ENCODE peak calls at places on chromosomes 11 and 22, in six cellular contexts. Q, F, X, P, K and J are unnamed samples.

GRCh38 chr22:26805131-26805530 is 147.7 kb downstream of the MIAT start:
- DNase-seq in K (no peak), P (no peak), F (no peak), Q (peak), X (no peak), J (no peak)

GRCh38 chr22:20117656-20118571 is 888 bp upstream of the TRMT2A start:
- DNase-seq in Q (peak), P (no peak), K (peak), X (peak), F (peak), J (peak)

GRCh38 chr11:119810478-119811232 is 81.7 kb upstream of the NECTIN1 start:
- DNase-seq in P (no peak), Q (peak), F (no peak), X (no peak), K (no peak), J (no peak)

GRCh38 chr11:79371152-79371551 is 69.7 kb downstream of the TENM4 start:
- DNase-seq in P (no peak), F (no peak), K (no peak), Q (peak), X (no peak), J (no peak)

GRCh38 chr11:117300773-117301172 is 9.6 kb downstream of the BACE1-AS start:
- DNase-seq in Q (peak), P (no peak), F (peak), K (no peak), X (no peak), J (no peak)

GRCh38 chr11:134454146-134454690 is 42.2 kb upstream of the B3GAT1 start:
- DNase-seq in F (no peak), P (no peak), Q (no peak), X (no peak), K (no peak), J (no peak)

GRCh38 chr11:113876798-113877672 is 1.7 kb upstream of the USP28 start:
- DNase-seq in Q (no peak), K (no peak), P (no peak), X (no peak), F (no peak), J (no peak)

GRCh38 chr22:49548356-49549202 is 279.1 kb downstream of the BRD1 start:
- DNase-seq in X (no peak), Q (no peak), P (no peak), F (no peak), K (no peak), J (no peak)

GRCh38 chr11:77823775-77824174 is 2.8 kb downstream of the AAMDC start:
- DNase-seq in Q (peak), F (peak), X (no peak), P (no peak), K (no peak), J (no peak)

GRCh38 chr11:79616392-79616831 is 175.6 kb upstream of the TENM4 start:
- DNase-seq in Q (no peak), F (no peak), X (no peak), K (no peak), P (no peak), J (no peak)

GRCh38 chr22:36571991-36572390 is 43.0 kb upstream of the EIF3D start:
- DNase-seq in Q (no peak), X (no peak), F (no peak), P (no peak), K (no peak), J (no peak)

GRCh38 chr11:45757672-45758071 is 47.3 kb upstream of the SLC35C1 start:
- DNase-seq in K (no peak), P (no peak), F (no peak), X (no peak), Q (no peak), J (no peak)

GRCh38 chr11:10265936-10266335 is 28.1 kb downstream of the SBF2 start:
- DNase-seq in Q (peak), X (no peak), P (no peak), F (no peak), K (no peak), J (no peak)

GRCh38 chr11:26247340-26247739 is 84.6 kb upstream of the ANO3 start:
- DNase-seq in P (no peak), F (peak), Q (peak), K (no peak), X (no peak), J (no peak)

GRCh38 chr11:131661137-131661536 is 290.7 kb downstream of the NTM start:
- DNase-seq in X (no peak), Q (peak), P (no peak), F (peak), K (no peak), J (no peak)

GRCh38 chr22:39142088-39142667 is 10.3 kb downstream of the CBX7 start:
- DNase-seq in F (no peak), Q (no peak), K (peak), P (no peak), X (no peak), J (no peak)

GRCh38 chr22:30863161-30863833 is 105.3 kb downstream of the MORC2 start:
- DNase-seq in Q (peak), X (no peak), K (peak), P (no peak), F (peak), J (no peak)

GRCh38 chr22:16970446-16970845 is 37.6 kb downstream of the GAB4 start:
- DNase-seq in X (no peak), Q (no peak), F (no peak), P (no peak), K (no peak), J (no peak)

GRCh38 chr11:71955898-71956456 is 27.1 kb downstream of the RNF121 start:
- DNase-seq in P (no peak), F (no peak), X (no peak), K (no peak), Q (no peak), J (no peak)

GRCh38 chr22:48096846-48097665 is 1334.6 kb downstream of the TBC1D22A start:
- DNase-seq in X (no peak), Q (no peak), F (no peak), P (no peak), K (no peak), J (no peak)

GRCh38 chr11:3835100-3835485 is 5.7 kb downstream of the RHOG start:
- DNase-seq in X (no peak), K (no peak), P (no peak), Q (no peak), F (no peak), J (no peak)

GRCh38 chr22:48147404-48147803 is 1385.0 kb downstream of the TBC1D22A start:
- DNase-seq in K (no peak), Q (no peak), X (no peak), F (no peak), P (no peak), J (no peak)

GRCh38 chr22:43346521-43346929 is 3.4 kb upstream of the SCUBE1 start:
- DNase-seq in K (peak), F (peak), P (peak), Q (peak), X (peak), J (peak)

GRCh38 chr11:119790476-119790875 is 61.5 kb upstream of the NECTIN1 start:
- DNase-seq in P (no peak), F (no peak), X (no peak), K (no peak), Q (no peak), J (no peak)

GRCh38 chr11:118742304-118742703 is 48.7 kb downstream of the DDX6 start:
- DNase-seq in K (no peak), Q (no peak), X (no peak), F (peak), P (no peak), J (no peak)

GRCh38 chr11:115893701-115894100 is 389.5 kb upstream of the CADM1 start:
- DNase-seq in Q (peak), K (no peak), F (no peak), P (no peak), X (no peak), J (no peak)

GRCh38 chr11:1740786-1741530 is 9.4 kb downstream of the IFITM10 start:
- DNase-seq in Q (no peak), X (no peak), F (no peak), P (no peak), K (no peak), J (no peak)

GRCh38 chr11:22337571-22338464 is at the start of gene SLC17A6:
- DNase-seq in P (peak), Q (peak), F (peak), X (peak), K (peak), J (peak)

GRCh38 chr11:127074151-127074761 is 73.7 kb upstream of the KIRREL3 start:
- DNase-seq in F (peak), X (no peak), K (peak), Q (peak), P (peak), J (peak)

GRCh38 chr11:111841370-111842053 is 29.9 kb downstream of the ALG9 start:
- DNase-seq in Q (peak), X (peak), K (peak), P (peak), F (peak), J (peak)

GRCh38 chr22:50526849-50527801 is 1.7 kb upstream of the SCO2 start:
- DNase-seq in F (peak), P (no peak), Q (peak), X (peak), K (peak), J (peak)

GRCh38 chr11:130211781-130212401 is 52.3 kb downstream of the ST14 start:
- DNase-seq in P (peak), K (peak), Q (no peak), F (no peak), X (no peak), J (no peak)

GRCh38 chr22:43000441-43001175 is 14.3 kb downstream of the PACSIN2 start:
- DNase-seq in K (peak), P (no peak), Q (peak), X (no peak), F (peak), J (no peak)

GRCh38 chr22:26812731-26813130 is 155.3 kb downstream of the MIAT start:
- DNase-seq in X (no peak), F (no peak), P (no peak), Q (no peak), K (no peak), J (no peak)

GRCh38 chr22:30021881-30022619 is 58.2 kb upstream of the HORMAD2 start:
- DNase-seq in F (no peak), K (no peak), P (no peak), Q (no peak), X (peak), J (no peak)

GRCh38 chr22:20520093-20520511 is 12.7 kb downstream of the MED15 start:
- DNase-seq in P (no peak), K (no peak), Q (peak), X (no peak), F (no peak), J (no peak)

GRCh38 chr22:32043391-32043790 is 330 bp downstream of the SLC5A1 start:
- DNase-seq in P (no peak), K (no peak), Q (no peak), X (no peak), F (no peak), J (no peak)

GRCh38 chr11:60777572-60777971 is 7.6 kb upstream of the MS4A10 start:
- DNase-seq in Q (peak), K (no peak), P (no peak), X (peak), F (peak), J (no peak)

GRCh38 chr11:69166186-69167115 is 10.7 kb downstream of the SMIM38 start:
- DNase-seq in X (peak), P (no peak), F (peak), K (peak), Q (peak), J (peak)

GRCh38 chr11:115103921-115104320 is 400.3 kb downstream of the CADM1 start:
- DNase-seq in X (no peak), Q (no peak), F (no peak), P (no peak), K (no peak), J (no peak)

DNA sequence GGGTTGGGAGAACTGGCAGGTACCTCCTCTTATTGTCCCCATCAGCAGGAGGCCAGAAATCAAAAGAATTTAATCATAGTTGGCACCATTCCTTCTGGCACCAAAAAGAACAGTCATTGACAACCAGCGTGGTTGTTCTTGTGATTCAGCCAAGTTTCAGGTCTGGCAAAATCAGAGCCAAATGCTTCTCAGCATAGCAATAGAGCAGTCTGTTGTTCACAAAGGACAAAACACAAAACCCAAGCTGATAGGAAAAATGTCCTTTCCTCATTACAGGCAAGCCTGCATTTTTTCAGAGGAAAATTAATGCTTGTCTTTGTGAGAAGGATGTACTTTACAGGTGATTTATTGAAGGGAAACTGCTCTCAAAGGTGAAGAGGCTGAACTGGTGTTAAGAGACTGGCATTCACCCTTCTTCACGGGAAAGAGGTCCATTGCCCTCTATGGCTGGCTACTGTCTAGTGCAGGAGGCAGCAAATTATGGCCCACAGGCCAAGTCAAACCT is 241.8 kb upstream of the ARHGAP42 start:
- DNase-seq in F (peak), X (peak), P (no peak), Q (peak), K (no peak), J (no peak)
- TF ChIP-seq CTCF in F (no peak), X (no peak), P (no peak), Q (no peak), K (no peak), J (no peak)

GRCh38 chr22:41920271-41920976 is 5.5 kb upstream of the SHISA8 start:
- DNase-seq in K (no peak), Q (no peak), F (no peak), X (no peak), P (peak), J (no peak)

GRCh38 chr22:41917906-41918791 is 3.3 kb upstream of the SHISA8 start:
- DNase-seq in F (peak), K (no peak), X (peak), P (peak), Q (peak), J (no peak)

GRCh38 chr22:41917375-41917905 is 2.6 kb upstream of the SHISA8 start:
- DNase-seq in F (no peak), X (no peak), K (no peak), Q (no peak), P (peak), J (no peak)

GRCh38 chr22:41916745-41917358 is 2.0 kb upstream of the SHISA8 start:
- DNase-seq in K (no peak), Q (no peak), P (peak), X (no peak), F (no peak), J (no peak)

DNA sequence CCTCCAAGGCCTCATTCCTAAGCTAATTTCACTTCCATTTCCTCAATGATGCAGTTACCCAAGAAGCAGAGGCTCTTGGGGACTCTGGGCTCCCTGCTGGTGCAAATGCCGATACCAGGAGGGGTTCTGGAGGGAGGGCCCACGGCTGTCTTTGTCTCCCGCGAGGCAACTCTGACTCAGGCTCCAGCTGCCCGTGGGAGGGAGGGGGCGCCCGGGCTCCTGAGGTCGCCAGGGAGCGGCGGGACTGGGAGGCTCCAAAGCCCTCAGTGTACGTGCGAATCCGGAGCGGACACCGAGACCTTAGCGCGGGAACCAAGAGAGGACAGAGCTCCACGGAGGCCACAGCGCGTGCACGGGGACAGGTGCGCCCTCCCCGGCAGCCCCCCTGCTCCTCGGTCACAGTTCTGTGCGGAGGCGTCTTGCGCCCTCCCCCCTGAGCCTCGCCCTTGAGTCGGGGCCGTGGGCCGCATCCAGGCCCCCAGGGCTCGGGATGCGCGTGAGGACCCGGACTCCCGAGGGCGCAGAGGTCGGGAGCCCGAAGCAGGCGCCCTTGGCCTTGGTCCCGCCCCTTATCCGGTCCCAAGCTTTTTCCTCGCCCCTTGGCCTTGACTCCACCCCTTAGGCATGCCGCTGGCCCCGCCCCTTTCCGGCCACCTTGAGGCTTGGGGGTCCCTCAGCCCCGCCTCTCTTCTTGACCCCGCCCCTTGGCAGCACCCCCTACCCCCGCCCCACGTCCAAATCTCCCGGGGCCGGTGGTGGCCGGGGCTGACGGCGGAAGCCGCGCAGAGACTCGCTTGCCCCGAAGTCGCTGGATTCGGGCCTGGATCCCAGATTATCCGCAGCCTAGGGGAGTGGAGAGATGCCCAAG is 4.7 kb upstream of the SHISA8 start:
- DNase-seq in P (peak), K (peak), Q (peak), F (peak), X (peak), J (peak)
- TF ChIP-seq CTCF in P (no peak), K (no peak), Q (no peak), F (no peak), X (no peak), J (no peak)

GRCh38 chr22:46436595-46437163 is 100.7 kb downstream of the CELSR1 start:
- DNase-seq in X (no peak), Q (peak), K (no peak), F (peak), P (no peak), J (no peak)
- TF ChIP-seq CTCF in X (no peak), Q (no peak), K (no peak), F (no peak), P (no peak), J (no peak)

GRCh38 chr11:253160-253885 is 16.5 kb downstream of the PSMD13 start:
- DNase-seq in X (no peak), F (no peak), K (no peak), Q (no peak), P (no peak), J (no peak)

GRCh38 chr11:250740-251299 is 14.0 kb downstream of the PSMD13 start:
- DNase-seq in K (peak), X (peak), P (peak), Q (peak), F (peak), J (peak)

GRCh38 chr11:250274-250673 is 13.5 kb downstream of the PSMD13 start:
- DNase-seq in X (no peak), P (no peak), F (no peak), Q (no peak), K (no peak), J (no peak)

GRCh38 chr11:252666-253065 is 15.9 kb downstream of the PSMD13 start:
- DNase-seq in P (no peak), Q (no peak), K (no peak), F (no peak), X (no peak), J (no peak)

GRCh38 chr11:251550-251949 is 14.8 kb downstream of the PSMD13 start:
- DNase-seq in X (no peak), Q (no peak), F (no peak), K (no peak), P (no peak), J (no peak)
- TF ChIP-seq CTCF in X (no peak), Q (no peak), F (no peak), K (no peak), P (no peak), J (no peak)

GRCh38 chr11:124633355-124633754 is 10.7 kb downstream of the TBRG1 start:
- DNase-seq in F (peak), P (no peak), Q (no peak), K (no peak), X (no peak), J (no peak)
- TF ChIP-seq CTCF in F (peak), P (peak), Q (peak), K (no peak), X (no peak), J (peak)

GRCh38 chr11:47233051-47233450 is 15.6 kb downstream of the ACP2 start:
- DNase-seq in F (no peak), Q (no peak), K (no peak), X (no peak), P (no peak), J (no peak)

GRCh38 chr11:47234669-47235075 is 13.9 kb downstream of the ACP2 start:
- DNase-seq in P (no peak), K (no peak), Q (peak), F (peak), X (peak), J (no peak)

GRCh38 chr11:47236482-47236881 is 12.1 kb downstream of the ACP2 start:
- DNase-seq in K (no peak), X (no peak), F (peak), Q (peak), P (no peak), J (no peak)

GRCh38 chr11:47235163-47235562 is 13.5 kb downstream of the ACP2 start:
- DNase-seq in X (no peak), F (no peak), K (no peak), Q (no peak), P (no peak), J (no peak)

DNA sequence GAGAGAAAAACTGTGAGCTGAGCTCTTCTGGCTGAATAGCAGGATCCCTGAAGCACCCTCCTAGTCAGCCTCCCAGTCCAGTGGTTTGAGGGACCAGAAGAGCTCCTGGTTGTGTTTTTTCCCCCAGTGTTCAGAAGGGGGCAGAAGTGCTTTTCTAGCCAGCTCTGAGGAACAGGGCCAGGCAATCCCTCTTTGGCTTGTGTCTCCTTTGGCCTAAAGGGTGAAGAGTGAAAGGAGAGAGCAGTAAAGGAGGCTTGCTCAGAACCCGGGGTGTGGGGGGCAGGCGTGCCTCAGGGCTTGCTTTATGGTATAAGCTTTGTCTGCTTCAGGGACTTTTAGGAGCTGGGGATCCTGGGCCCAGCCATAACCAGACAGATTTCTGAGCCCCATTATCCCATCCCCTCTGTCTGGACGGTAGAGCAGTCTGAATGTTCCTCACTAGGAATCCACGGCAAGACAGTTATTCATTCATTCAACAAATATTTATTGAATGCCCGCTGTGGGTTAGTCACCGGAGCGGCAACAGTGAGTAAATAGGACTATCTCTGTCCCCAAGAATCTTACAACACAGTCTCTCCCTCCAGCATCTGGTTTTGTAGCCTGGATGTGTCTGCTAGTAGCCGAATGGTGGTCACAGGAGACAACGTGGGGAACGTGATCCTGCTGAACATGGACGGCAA is 14.5 kb downstream of the ACP2 start:
- DNase-seq in F (peak), K (no peak), X (peak), Q (peak), P (peak), J (no peak)
- TF ChIP-seq CTCF in F (peak), K (no peak), X (no peak), Q (peak), P (no peak), J (no peak)

DNA sequence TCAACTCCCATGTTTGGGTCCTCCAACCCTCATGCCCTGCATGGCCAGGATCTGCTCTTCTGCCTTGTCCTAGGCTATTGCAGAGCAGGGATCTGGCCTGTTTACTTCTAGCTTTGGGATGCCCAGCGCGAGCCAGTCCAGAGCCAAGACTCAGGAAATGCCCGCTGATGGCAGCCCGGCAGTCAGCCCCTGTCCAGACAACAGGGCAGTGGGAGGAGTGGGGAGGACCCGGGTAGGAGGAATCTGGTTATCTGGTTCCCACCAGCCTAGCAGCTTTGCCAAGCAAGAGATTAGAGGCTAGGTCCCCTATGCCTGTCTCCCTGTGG is 5.3 kb downstream of the AIP start:
- DNase-seq in P (no peak), X (no peak), F (no peak), Q (no peak), K (no peak), J (no peak)
- TF ChIP-seq CTCF in P (no peak), X (no peak), F (no peak), Q (no peak), K (no peak), J (no peak)